ENCODE peak calls at places on chromosome 16, in four cellular contexts. V is Peyer's patch, S is NCI-H1092, O is lower leg skin. N is an unnamed sample.

GRCh38 chr16:9908613-9909012 is 273.6 kb downstream of the GRIN2A start:
- DNase-seq in S (no peak), O (no peak), V (no peak), N (no peak)

GRCh38 chr16:82045471-82046178 is 10.6 kb downstream of the HSD17B2 start:
- DNase-seq in S (no peak), O (no peak), V (no peak), N (no peak)

GRCh38 chr16:11224894-11225676 is 30.9 kb downstream of the SOCS1 start:
- DNase-seq in O (peak; percentile 87), S (no peak), V (peak; percentile 87), N (peak; percentile 67)

GRCh38 chr16:86556576-86556975 is 1.5 kb upstream of the MTHFSD start:
- DNase-seq in V (no peak), O (no peak), S (peak; percentile 19), N (no peak)

GRCh38 chr16:13289515-13289914 is 388.1 kb downstream of the SHISA9 start:
- DNase-seq in V (no peak), S (no peak), O (no peak), N (no peak)

GRCh38 chr16:69535123-69536050 is 30.4 kb upstream of the NFAT5 start:
- DNase-seq in O (no peak), V (no peak), S (peak; percentile 21), N (no peak)

GRCh38 chr16:88686439-88687253 is at the start of gene SNAI3:
- DNase-seq in S (peak; percentile 53), O (peak; percentile 96), V (peak; percentile 95), N (peak; percentile 70)

GRCh38 chr16:81634380-81635121 is 144.5 kb upstream of the PLCG2 start:
- DNase-seq in S (peak; percentile 25), V (no peak), O (no peak), N (no peak)

GRCh38 chr16:29994613-29995329 is 646 bp downstream of the HIRIP3 start:
- DNase-seq in S (no peak), V (peak; percentile 73), O (no peak), N (peak; percentile 73)

GRCh38 chr16:252366-253337 is 18.0 kb downstream of the FAM234A start:
- DNase-seq in V (peak; percentile 34), S (no peak), O (no peak), N (no peak)

GRCh38 chr16:50940275-50940854 is 198.5 kb downstream of the CYLD start:
- DNase-seq in V (no peak), O (peak; percentile 59), S (no peak), N (no peak)

GRCh38 chr16:74226361-74226979 is 70.1 kb upstream of the PSMD7 start:
- DNase-seq in S (peak; percentile 11), V (no peak), O (no peak), N (no peak)

GRCh38 chr16:88133507-88133843 is 182.2 kb downstream of the BANP start:
- DNase-seq in O (no peak), V (no peak), S (no peak), N (no peak)

GRCh38 chr16:24471616-24472015 is 67.8 kb upstream of the RBBP6 start:
- DNase-seq in S (no peak), V (no peak), O (peak; percentile 64), N (no peak)

GRCh38 chr16:65069090-65069489 is 52.8 kb downstream of the CDH11 start:
- DNase-seq in S (no peak), V (no peak), O (no peak), N (no peak)

GRCh38 chr16:74865922-74866598 is 91.4 kb upstream of the FA2H start:
- DNase-seq in O (no peak), S (no peak), V (no peak), N (no peak)

GRCh38 chr16:5071681-5072333 is at the start of gene ALG1:
- DNase-seq in O (peak; percentile 98), S (peak; percentile 87), V (peak; percentile 89), N (peak; percentile 88)

GRCh38 chr16:72149676-72150464 is 22.1 kb downstream of the PMFBP1 start:
- DNase-seq in V (no peak), S (no peak), O (no peak), N (peak; percentile 44)

GRCh38 chr16:89315791-89316581 is 98.5 kb downstream of the ZNF778 start:
- DNase-seq in O (no peak), V (peak; percentile 69), S (no peak), N (peak; percentile 25)

GRCh38 chr16:22692916-22693646 is 120.9 kb upstream of the HS3ST2 start:
- DNase-seq in O (peak; percentile 82), V (no peak), S (no peak), N (no peak)

GRCh38 chr16:4319454-4319853 is 3.6 kb downstream of the GLIS2 start:
- DNase-seq in V (peak; percentile 76), S (no peak), O (no peak), N (no peak)

GRCh38 chr16:83808573-83809014 is 816 bp downstream of the HSBP1 start:
- DNase-seq in V (no peak), O (no peak), S (no peak), N (no peak)

GRCh38 chr16:88703486-88704309 is 2.5 kb downstream of the RNF166 start:
- DNase-seq in S (no peak), O (no peak), V (peak; percentile 87), N (peak; percentile 64)

GRCh38 chr16:1159973-1160772 is 7.3 kb downstream of the CACNA1H start:
- DNase-seq in V (no peak), S (peak; percentile 56), O (no peak), N (no peak)

GRCh38 chr16:88299751-88300462 is 82.9 kb upstream of the ZNF469 start:
- DNase-seq in O (no peak), V (no peak), S (no peak), N (no peak)

GRCh38 chr16:8941718-8942344 is 21.9 kb downstream of the USP7 start:
- DNase-seq in V (no peak), S (no peak), O (no peak), N (no peak)

GRCh38 chr16:87848676-87849345 is 20.5 kb downstream of the SLC7A5 start:
- DNase-seq in S (no peak), O (no peak), V (no peak), N (no peak)

GRCh38 chr16:84138824-84139627 is 6.0 kb downstream of the HSDL1 start:
- DNase-seq in O (no peak), V (no peak), S (peak; percentile 33), N (no peak)

GRCh38 chr16:5025171-5025632 is 8.5 kb downstream of the NAGPA start:
- DNase-seq in S (peak; percentile 73), V (no peak), O (no peak), N (peak; percentile 26)

GRCh38 chr16:84791501-84791900 is 28.3 kb upstream of the CRISPLD2 start:
- DNase-seq in O (no peak), S (no peak), V (no peak), N (no peak)

GRCh38 chr16:18855196-18855595 is 53.8 kb upstream of the ARL6IP1 start:
- DNase-seq in S (no peak), V (no peak), O (no peak), N (no peak)

GRCh38 chr16:26649646-26650045 is 417.1 kb upstream of the C16orf82 start:
- DNase-seq in V (no peak), S (no peak), O (no peak), N (no peak)

GRCh38 chr16:22386976-22387375 is 12.6 kb upstream of the CDR2 start:
- DNase-seq in O (no peak), V (no peak), S (no peak), N (no peak)

GRCh38 chr16:50195276-50195675 is 42.2 kb downstream of the TENT4B start:
- DNase-seq in V (no peak), O (no peak), S (no peak), N (no peak)

GRCh38 chr16:31181102-31181830 is 1.3 kb downstream of the FUS start:
- DNase-seq in S (no peak), V (peak; percentile 31), O (peak; percentile 89), N (peak; percentile 39)

GRCh38 chr16:14608111-14608566 is 21.9 kb downstream of the PARN start:
- DNase-seq in S (no peak), V (no peak), O (no peak), N (no peak)

GRCh38 chr16:648071-648785 is 937 bp upstream of the WDR90 start:
- DNase-seq in O (no peak), S (peak; percentile 23), V (peak; percentile 48), N (peak; percentile 52)

N was measured in HL-60.